ENCODE peak calls at places on chromosomes 7 and 10, in seven cellular contexts. U is fibroblast of lung; W is chondrocyte; M is CD8-positive, alpha-beta T cell; T is RWPE2; K is suprapubic skin; Z is left ventricle myocardium inferior. X is an unnamed sample.

GRCh38 chr7:131109757-131110293 is 217.9 kb upstream of the MKLN1 start:
- DNase-seq in U (peak), M (peak), W (no peak), Z (peak), K (peak), T (peak), X (peak)

GRCh38 chr10:46020344-46020656 is 10.1 kb downstream of the NCOA4 start:
- DNase-seq in M (no peak), W (no peak), K (no peak), T (no peak), U (no peak), Z (no peak), X (no peak)

GRCh38 chr7:74173491-74173865 is 678 bp upstream of the EIF4H start:
- DNase-seq in W (no peak), T (no peak), K (no peak), Z (no peak), M (no peak), U (no peak), X (no peak)

GRCh38 chr7:1562126-1562525 is 6.1 kb upstream of the TMEM184A start:
- DNase-seq in K (no peak), M (no peak), W (no peak), T (no peak), Z (no peak), U (no peak), X (no peak)

GRCh38 chr10:123278445-123278844 is 124.2 kb downstream of the BUB3 start:
- DNase-seq in W (no peak), T (no peak), K (no peak), U (no peak), Z (no peak), M (no peak), X (no peak)

GRCh38 chr7:73904219-73905136 is 43.5 kb downstream of the TMEM270 start:
- DNase-seq in M (no peak), K (peak), W (peak), T (no peak), U (peak), Z (no peak), X (no peak)

GRCh38 chr7:158454631-158455030 is 133.0 kb downstream of the PTPRN2 start:
- DNase-seq in U (no peak), W (no peak), T (no peak), M (no peak), Z (no peak), K (no peak), X (no peak)

GRCh38 chr7:129926618-129927017 is 26.1 kb downstream of the UBE2H start:
- DNase-seq in U (no peak), Z (no peak), K (no peak), M (no peak), W (no peak), T (no peak), X (no peak)

GRCh38 chr7:148911626-148912025 is 27.5 kb upstream of the EZH2 start:
- DNase-seq in M (no peak), U (no peak), W (no peak), Z (no peak), K (no peak), T (no peak), X (no peak)

GRCh38 chr10:61986788-61987187 is 85.3 kb downstream of the ARID5B start:
- DNase-seq in Z (no peak), K (no peak), W (no peak), M (no peak), T (no peak), U (no peak), X (no peak)

DNA sequence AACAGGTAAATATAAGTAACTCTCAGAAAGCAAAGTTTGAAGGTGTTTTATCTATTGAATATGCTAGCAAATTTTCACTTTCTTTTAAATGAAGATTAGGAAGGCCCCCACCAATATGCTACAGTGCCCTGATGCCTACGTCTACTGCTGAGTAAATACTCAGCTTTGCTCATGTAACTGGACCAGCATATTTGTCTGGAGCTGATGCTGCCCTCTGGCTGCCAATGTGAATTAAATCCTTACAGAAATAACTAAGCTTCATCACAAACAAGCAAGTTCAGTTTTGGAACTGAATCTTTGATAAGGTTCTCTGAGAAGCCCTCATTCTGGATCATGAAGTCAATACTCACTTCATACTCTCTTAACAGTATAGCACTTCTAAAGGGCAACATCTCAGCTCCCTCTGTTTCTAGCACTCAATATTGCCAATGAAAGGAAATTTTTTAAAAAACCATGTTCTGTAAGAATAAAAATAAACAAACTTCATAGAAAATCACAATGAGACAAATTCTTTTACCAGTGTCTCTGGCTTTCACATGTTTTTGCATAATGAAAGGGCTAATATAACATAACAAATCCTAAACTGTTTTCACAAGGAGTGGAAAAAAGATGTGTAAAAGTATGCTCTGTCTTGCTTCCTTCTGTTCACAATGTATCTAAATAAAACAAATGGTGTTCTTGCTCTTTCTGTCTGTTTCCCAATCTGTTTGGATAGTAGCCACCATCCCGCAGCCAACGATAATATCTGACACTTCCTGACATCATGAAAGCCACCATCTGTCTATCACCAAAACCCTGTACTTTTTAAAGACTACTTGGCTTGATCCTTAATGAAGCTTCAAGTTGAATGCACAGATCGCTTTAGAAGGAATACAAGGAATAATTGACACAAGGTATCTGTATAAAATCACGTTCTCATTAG is 246.5 kb downstream of the ETV1 start:
- DNase-seq in W (no peak), Z (no peak), U (peak), T (no peak), K (no peak), M (no peak), X (no peak)
- TF ChIP-seq CTCF in W (peak), Z (peak), U (peak), T (peak), K (no peak), M (no peak), X (no peak)

DNA sequence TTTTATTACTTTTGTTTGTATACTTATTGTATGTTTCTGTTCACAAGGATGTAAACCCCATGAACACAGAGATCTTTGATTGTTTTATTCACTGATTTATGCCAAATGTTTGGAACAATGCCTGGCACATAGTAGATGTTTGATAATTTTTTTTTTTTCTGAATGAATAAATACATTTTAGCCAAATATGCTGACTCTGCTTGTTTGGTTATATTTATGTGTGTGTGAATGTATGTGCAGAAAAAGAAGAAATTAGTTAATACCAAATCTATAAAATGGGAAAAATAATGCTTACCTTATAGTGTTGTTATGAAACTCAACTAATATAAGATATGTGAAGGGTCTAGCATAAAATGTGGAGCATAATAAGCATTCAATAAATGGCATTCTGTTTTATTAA is 203.9 kb downstream of the MDFIC start:
- DNase-seq in M (no peak), W (no peak), Z (no peak), K (no peak), T (no peak), U (no peak), X (no peak)
- TF ChIP-seq CTCF in M (no peak), W (no peak), Z (no peak), K (no peak), T (no peak), U (no peak), X (no peak)

GRCh38 chr7:102410918-102411317 is 14.8 kb downstream of the PRKRIP1 start:
- DNase-seq in M (no peak), K (no peak), U (no peak), W (no peak), T (no peak), Z (no peak), X (no peak)

GRCh38 chr7:102413611-102414010 is 17.4 kb downstream of the PRKRIP1 start:
- DNase-seq in W (no peak), K (no peak), M (no peak), Z (no peak), U (no peak), T (no peak), X (no peak)

GRCh38 chr7:102413071-102413470 is 16.9 kb downstream of the PRKRIP1 start:
- DNase-seq in U (no peak), K (no peak), Z (no peak), T (no peak), W (no peak), M (no peak), X (no peak)

GRCh38 chr7:102410123-102410522 is 14.0 kb downstream of the PRKRIP1 start:
- DNase-seq in U (no peak), K (no peak), W (no peak), T (no peak), Z (no peak), M (no peak), X (no peak)

DNA sequence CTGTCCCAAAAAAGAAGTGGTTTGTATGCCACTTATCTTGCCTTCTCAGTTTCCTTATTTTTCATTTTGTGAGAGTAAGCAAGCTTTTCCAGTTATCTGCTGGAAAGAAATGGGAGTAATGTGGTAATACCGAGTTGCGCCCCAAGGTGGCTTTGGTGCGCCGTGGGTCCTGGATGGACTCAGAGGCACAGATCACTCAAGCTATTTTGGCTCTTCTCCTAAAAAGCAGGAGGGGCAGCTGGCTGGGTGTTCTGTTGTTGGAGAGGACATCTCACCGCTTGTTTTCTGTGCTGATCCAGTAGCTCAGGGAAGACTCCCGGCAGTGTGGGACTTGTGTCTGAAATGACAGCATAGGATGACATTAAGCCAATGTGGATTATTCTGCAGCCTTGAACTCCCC is 16.4 kb downstream of the PRKRIP1 start:
- DNase-seq in K (no peak), M (peak), U (peak), T (no peak), Z (peak), W (no peak), X (no peak)
- TF ChIP-seq CTCF in K (no peak), M (peak), U (peak), T (peak), Z (peak), W (peak), X (peak)

GRCh38 chr7:39951943-39952194 is 1.8 kb downstream of the CDK13 start:
- DNase-seq in T (no peak), K (no peak), U (no peak), Z (no peak), W (no peak), M (no peak), X (no peak)

GRCh38 chr7:39948932-39949928 is 826 bp upstream of the CDK13 start:
- DNase-seq in T (peak), M (peak), K (peak), U (peak), Z (peak), W (peak), X (peak)

GRCh38 chr7:39949980-39950472 is at the start of gene CDK13:
- DNase-seq in K (peak), M (peak), W (peak), T (peak), Z (peak), U (peak), X (peak)

GRCh38 chr7:39951156-39951942 is 1.3 kb downstream of the CDK13 start:
- DNase-seq in M (peak), U (peak), Z (peak), W (peak), K (peak), T (peak), X (peak)

GRCh38 chr7:39950473-39951155 is 558 bp downstream of the CDK13 start:
- DNase-seq in T (peak), W (no peak), K (peak), Z (peak), M (peak), U (peak), X (peak)
- TF ChIP-seq CTCF in T (no peak), W (no peak), K (no peak), Z (no peak), M (no peak), U (no peak), X (no peak)

DNA sequence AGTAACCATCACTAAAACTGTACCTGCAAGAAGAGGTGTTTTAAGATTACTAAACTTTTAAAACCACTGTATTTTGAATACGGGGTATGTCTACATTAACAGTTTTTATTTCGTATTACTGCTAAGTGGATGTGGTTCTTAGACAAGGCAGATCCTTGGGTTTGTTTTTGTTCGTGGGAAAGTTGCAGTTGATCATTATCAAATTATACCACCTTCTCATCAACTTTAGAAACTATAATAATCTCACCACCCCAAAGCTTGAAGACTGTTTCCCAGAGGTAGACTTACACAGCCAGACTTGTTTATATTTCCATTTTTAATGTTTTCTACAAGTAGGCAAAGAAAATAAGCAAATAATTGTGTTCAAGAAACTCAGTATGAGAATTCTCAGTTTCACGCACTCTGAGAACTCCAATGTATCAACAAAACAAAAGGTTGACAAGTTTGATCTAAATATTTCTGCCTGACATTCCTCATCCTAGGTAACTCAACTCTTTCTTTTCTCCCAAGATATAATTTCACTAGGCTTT is 36.1 kb downstream of the IGF2BP3 start:
- DNase-seq in U (no peak), K (no peak), T (no peak), Z (no peak), W (no peak), M (no peak), X (no peak)
- TF ChIP-seq CTCF in U (no peak), K (no peak), T (no peak), Z (no peak), W (no peak), M (no peak), X (no peak)

DNA sequence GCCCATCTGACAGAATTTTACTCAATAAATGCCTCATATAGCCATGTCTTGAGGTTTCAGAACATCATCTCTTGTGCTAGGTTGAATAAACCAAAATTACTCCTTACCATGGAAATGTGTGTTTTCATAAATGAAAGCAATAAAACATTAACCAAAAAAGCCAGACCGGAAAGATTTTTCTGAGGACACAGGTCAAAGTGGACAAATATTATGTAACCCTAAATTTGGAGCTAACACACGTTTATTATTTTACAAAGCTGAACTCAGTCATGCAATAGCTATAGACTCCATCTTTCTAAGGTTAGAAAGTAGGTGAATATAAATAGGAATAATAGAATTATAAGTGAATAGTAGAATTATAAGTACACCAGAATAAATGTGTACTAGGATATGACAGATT is 269.1 kb downstream of the TSPAN12 start:
- DNase-seq in M (no peak), W (no peak), K (no peak), Z (no peak), T (no peak), U (no peak), X (no peak)
- TF ChIP-seq CTCF in M (no peak), W (no peak), K (no peak), Z (no peak), T (no peak), U (no peak), X (no peak)

GRCh38 chr7:102320181-102320580 is 33.5 kb downstream of the SH2B2 start:
- DNase-seq in M (no peak), W (no peak), K (no peak), T (no peak), Z (no peak), U (no peak), X (no peak)

GRCh38 chr7:102319671-102320070 is 33.0 kb downstream of the SH2B2 start:
- DNase-seq in M (no peak), K (no peak), T (no peak), Z (no peak), U (no peak), W (no peak), X (no peak)

GRCh38 chr7:102313997-102314780 is 27.5 kb downstream of the SH2B2 start:
- DNase-seq in T (no peak), W (no peak), Z (no peak), K (no peak), U (no peak), M (no peak), X (no peak)

GRCh38 chr7:102318482-102318971 is 31.9 kb downstream of the SH2B2 start:
- DNase-seq in W (no peak), T (peak), U (peak), M (no peak), K (no peak), Z (no peak), X (no peak)

GRCh38 chr7:102317231-102318059 is 30.8 kb downstream of the SH2B2 start:
- DNase-seq in U (no peak), Z (no peak), M (no peak), T (no peak), W (no peak), K (no peak), X (no peak)
- TF ChIP-seq CTCF in U (no peak), Z (no peak), M (no peak), T (no peak), W (peak), K (no peak), X (no peak)

GRCh38 chr10:18104223-18104872 is 35.9 kb upstream of the CACNB2 start:
- DNase-seq in K (no peak), W (no peak), M (no peak), T (no peak), Z (peak), U (peak), X (peak)
- TF ChIP-seq CTCF in K (peak), W (peak), M (peak), T (peak), Z (peak), U (peak), X (peak)

GRCh38 chr10:73647211-73647874 is 6.1 kb upstream of the MYOZ1 start:
- DNase-seq in U (peak), T (no peak), K (peak), W (no peak), M (peak), Z (peak), X (no peak)
- TF ChIP-seq CTCF in U (no peak), T (no peak), K (no peak), W (no peak), M (no peak), Z (no peak), X (no peak)